ENCODE peak calls at places on chromosomes 13 and 19, in seven cellular contexts. G is tibial nerve, T is stomach, S is spleen, Y is thyroid gland, L is breast epithelium, Z is H1. U is an unnamed sample. For H3K36me3, the result is how much of the 10 kb centered on the place peaks cover.

GRCh38 chr13:19345916-19346422 is 164.3 kb upstream of the TUBA3C start:
- DNase-seq in Y (no peak), Z (no peak), T (no peak), L (no peak), G (no peak), S (no peak), U (no peak)

GRCh38 chr13:60135344-60135743 is 28.4 kb downstream of the DIAPH3 start:
- DNase-seq in T (no peak), G (no peak), Z (no peak), S (no peak), L (no peak), Y (no peak), U (no peak)

GRCh38 chr13:109989155-109989554 is 202.8 kb upstream of the IRS2 start:
- DNase-seq in S (no peak), G (no peak), Z (no peak), L (no peak), Y (no peak), T (no peak), U (no peak)

GRCh38 chr19:38851622-38852230 is 1.9 kb upstream of the HNRNPL start:
- DNase-seq in G (peak), Z (peak), S (peak), Y (peak), T (peak), L (peak), U (peak)

GRCh38 chr19:39818626-39819097 is 15.3 kb downstream of the DYRK1B start:
- DNase-seq in L (no peak), S (no peak), Z (no peak), T (no peak), Y (no peak), G (no peak), U (no peak)

GRCh38 chr19:35442091-35442490 is 6.0 kb upstream of the FFAR2 start:
- DNase-seq in Z (no peak), S (peak), T (no peak), G (no peak), Y (no peak), L (no peak), U (no peak)

GRCh38 chr13:44249439-44249838 is 124.2 kb upstream of the SERP2 start:
- DNase-seq in G (peak), T (no peak), Z (no peak), Y (no peak), L (peak), S (no peak), U (no peak)

GRCh38 chr19:15551183-15552004 is 43.1 kb downstream of the CYP4F22 start:
- DNase-seq in Y (peak), T (peak), G (no peak), Z (no peak), L (no peak), S (peak), U (no peak)

GRCh38 chr13:42497798-42498197 is 76.2 kb upstream of the TNFSF11 start:
- DNase-seq in L (no peak), Y (no peak), Z (no peak), T (no peak), G (no peak), S (no peak), U (no peak)

GRCh38 chr19:11373166-11373884 is 1.1 kb upstream of the SWSAP1 start:
- DNase-seq in S (no peak), L (no peak), T (peak), Z (no peak), Y (peak), G (no peak), U (no peak)

GRCh38 chr13:113669231-113669870 is 2.3 kb downstream of the GRK1 start:
- DNase-seq in G (no peak), Z (no peak), L (peak), T (peak), S (peak), Y (no peak), U (no peak)

GRCh38 chr19:19475845-19476828 is 39.2 kb downstream of the TSSK6 start:
- DNase-seq in Y (peak), L (no peak), Z (no peak), S (no peak), T (no peak), G (no peak), U (no peak)

GRCh38 chr19:43466793-43467192 is 1.4 kb upstream of the LYPD3 start:
- DNase-seq in T (no peak), Z (no peak), Y (no peak), S (no peak), L (no peak), G (no peak), U (no peak)

GRCh38 chr19:10430505-10431253 is 10.3 kb downstream of the PDE4A start:
- DNase-seq in G (no peak), S (peak), Y (peak), Z (no peak), T (peak), L (no peak), U (no peak)

GRCh38 chr13:74210693-74211393 is 76.6 kb upstream of the KLF12 start:
- DNase-seq in T (peak), L (no peak), S (no peak), Y (no peak), G (no peak), Z (no peak), U (no peak)

GRCh38 chr19:22422220-22422619 is at the start of gene ZNF98:
- DNase-seq in Z (no peak), Y (peak), L (peak), G (no peak), T (no peak), S (no peak), U (no peak)

DNA sequence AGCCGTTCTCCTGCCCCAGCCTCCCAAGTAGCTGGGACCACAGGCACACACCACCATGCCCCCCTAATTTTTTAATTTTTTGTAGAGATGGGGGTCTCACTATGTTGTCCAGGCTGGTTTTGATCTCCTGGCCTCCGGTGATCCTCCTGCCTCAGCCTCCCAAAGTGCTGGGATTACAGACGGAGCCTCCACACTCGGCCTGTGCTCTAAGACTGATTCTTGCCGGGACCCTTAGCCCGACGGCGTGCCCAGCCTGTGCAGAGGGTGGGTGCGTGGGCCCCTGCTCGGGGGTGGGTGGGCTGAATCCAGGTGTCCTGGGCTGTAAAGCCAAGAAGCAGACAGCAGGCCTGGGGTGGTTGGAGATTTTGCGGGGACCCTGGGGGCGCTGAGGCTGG is 64.3 kb downstream of the GADD45B start:
- DNase-seq in G (no peak), Y (no peak), S (peak), Z (no peak), T (no peak), L (no peak), U (no peak)
- H3K27ac ChIP-seq in G (peak), Y (peak), S (peak), Z (peak), T (peak), L (peak), U (peak)

GRCh38 chr13:100826441-100826840 is 151.8 kb upstream of the TMTC4 start:
- DNase-seq in Z (no peak), L (no peak), Y (no peak), T (no peak), G (no peak), S (no peak), U (no peak)
- TF ChIP-seq POLR2A in Z (no peak), L (no peak), Y (no peak), T (no peak), G (no peak), S (no peak), U (no peak)

GRCh38 chr19:1822210-1822609 is 10.1 kb upstream of the ATP8B3 start:
- DNase-seq in G (no peak), L (no peak), S (peak), Y (no peak), T (no peak), Z (no peak), U (no peak)
- H3K36me3 ChIP-seq in G (under half), L (under half), S (under half), Y (half or more), T (half or more), Z (under half), U (half or more)

GRCh38 chr13:40235160-40235796 is 431.2 kb downstream of the FOXO1 start:
- DNase-seq in T (no peak), Y (no peak), S (no peak), L (no peak), Z (no peak), G (no peak), U (no peak)

GRCh38 chr13:40231311-40231710 is 435.1 kb downstream of the FOXO1 start:
- DNase-seq in T (no peak), L (no peak), Y (no peak), S (no peak), G (no peak), Z (no peak), U (no peak)

GRCh38 chr13:40236566-40237168 is 429.8 kb downstream of the FOXO1 start:
- DNase-seq in T (no peak), S (no peak), Z (no peak), Y (peak), L (no peak), G (peak), U (no peak)

GRCh38 chr13:40232321-40232720 is 434.1 kb downstream of the FOXO1 start:
- DNase-seq in S (no peak), Z (no peak), Y (no peak), T (no peak), L (no peak), G (no peak), U (no peak)

GRCh38 chr13:40233731-40234195 is 432.7 kb downstream of the FOXO1 start:
- DNase-seq in L (no peak), G (no peak), T (no peak), Y (no peak), S (no peak), Z (no peak), U (no peak)
- H3K27ac ChIP-seq in L (peak), G (no peak), T (no peak), Y (no peak), S (no peak), Z (no peak), U (peak)

DNA sequence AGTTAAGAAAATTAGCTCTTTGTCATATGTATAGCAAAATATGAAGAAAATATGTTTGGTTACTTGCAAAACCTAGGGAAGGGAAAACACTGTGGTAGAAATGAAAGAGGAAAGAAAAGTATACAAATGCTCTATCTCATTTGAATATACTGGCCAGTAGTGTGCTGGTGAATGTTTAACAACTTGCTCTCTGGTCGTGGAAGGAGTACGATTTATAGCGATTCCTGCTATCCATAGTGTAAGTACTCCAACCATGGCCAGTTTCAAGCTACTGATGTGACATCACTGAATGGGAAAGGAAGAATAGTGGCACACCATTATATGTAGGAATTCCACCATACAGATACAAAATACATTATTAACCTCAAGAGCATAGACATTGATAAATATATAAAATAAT is 9.3 kb downstream of the BORA start:
- DNase-seq in G (no peak), T (no peak), Z (no peak), L (no peak), Y (no peak), S (no peak), U (no peak)
- TF ChIP-seq POLR2A in G (no peak), T (no peak), Z (no peak), L (no peak), Y (no peak), S (no peak), U (no peak)

DNA sequence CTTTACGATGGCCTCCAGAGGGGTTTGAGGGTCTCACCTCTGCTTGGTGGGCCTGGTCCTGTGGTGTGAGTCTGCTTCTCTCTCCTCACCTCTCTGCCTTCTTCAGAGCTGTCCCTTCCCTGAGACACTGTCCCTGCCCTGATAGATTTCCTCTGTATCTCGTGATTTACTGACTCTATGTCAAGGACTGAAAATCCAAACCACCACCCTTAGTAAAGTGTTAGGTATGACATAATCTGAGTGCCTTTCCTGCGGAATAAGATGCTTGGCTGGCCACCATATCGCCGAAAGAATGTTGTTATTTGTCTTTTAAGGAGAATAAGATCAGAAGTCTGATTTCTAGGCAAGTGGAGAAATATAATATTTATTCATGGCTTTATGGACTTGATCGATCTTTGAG is 7.2 kb downstream of the SLC25A15 start:
- DNase-seq in Z (no peak), Y (no peak), T (no peak), G (no peak), L (no peak), S (no peak), U (no peak)
- H3K36me3 ChIP-seq in Z (under half), Y (under half), T (under half), G (under half), L (under half), S (under half), U (under half)

U was measured in esophagus squamous epithelium.